ENCODE peak calls at places on chromosomes 13 and 19, in four cellular contexts. One of them, this sample, is unnamed.

GRCh38 chr19:54178581-54179261 is 5.8 kb upstream of the TMC4 start:
- DNase-seq in HCT116: no peak
- DNase-seq in H1: no peak
- DNase-seq in GM12878: no peak
- DNase-seq in this sample: no peak

GRCh38 chr13:40453666-40454030 is 212.8 kb downstream of the FOXO1 start:
- DNase-seq in HCT116: no peak
- DNase-seq in H1: no peak
- DNase-seq in GM12878: no peak
- DNase-seq in this sample: no peak

GRCh38 chr19:50209131-50209530 is 5.7 kb downstream of the MYH14 start:
- DNase-seq in HCT116: no peak
- DNase-seq in H1: no peak
- DNase-seq in GM12878: no peak
- DNase-seq in this sample: no peak

GRCh38 chr13:76189882-76190519 is 553.9 kb downstream of the LMO7 start:
- DNase-seq in HCT116: no peak
- DNase-seq in H1: no peak
- DNase-seq in GM12878: no peak
- DNase-seq in this sample: no peak

GRCh38 chr13:73703606-73704005 is 430.6 kb downstream of the KLF12 start:
- DNase-seq in HCT116: no peak
- DNase-seq in H1: no peak
- DNase-seq in GM12878: no peak
- DNase-seq in this sample: no peak

GRCh38 chr13:104592127-104592526 is 1525.9 kb upstream of the SLC10A2 start:
- DNase-seq in HCT116: peak; percentile 16
- DNase-seq in H1: no peak
- DNase-seq in GM12878: no peak
- DNase-seq in this sample: peak; percentile 76

GRCh38 chr19:44356383-44357111 is at the start of gene ZNF112:
- DNase-seq in HCT116: peak; percentile 90
- DNase-seq in H1: peak; percentile 79
- DNase-seq in GM12878: peak; percentile 11
- DNase-seq in this sample: peak; percentile 91

GRCh38 chr13:26558912-26559485 is 1.5 kb downstream of the WASF3 start:
- DNase-seq in HCT116: no peak
- DNase-seq in H1: no peak
- DNase-seq in GM12878: no peak
- DNase-seq in this sample: no peak

GRCh38 chr13:27920677-27921420 is 1.0 kb downstream of the PDX1 start:
- DNase-seq in HCT116: no peak
- DNase-seq in H1: no peak
- DNase-seq in GM12878: no peak
- DNase-seq in this sample: peak; percentile 6

GRCh38 chr13:60583911-60584753 is 187.1 kb downstream of the TDRD3 start:
- DNase-seq in HCT116: no peak
- DNase-seq in H1: peak; percentile 84
- DNase-seq in GM12878: no peak
- DNase-seq in this sample: peak; percentile 73

GRCh38 chr13:107348931-107349330 is 781.0 kb upstream of the ARGLU1 start:
- DNase-seq in HCT116: no peak
- DNase-seq in H1: no peak
- DNase-seq in GM12878: no peak
- DNase-seq in this sample: peak; percentile 70

GRCh38 chr13:110546933-110547332 is 14.6 kb downstream of the RAB20 start:
- DNase-seq in HCT116: peak; percentile 84
- DNase-seq in H1: no peak
- DNase-seq in GM12878: no peak
- DNase-seq in this sample: peak; percentile 89

GRCh38 chr19:21841081-21841783 is 5.2 kb upstream of the ZNF43 start:
- DNase-seq in HCT116: no peak
- DNase-seq in H1: no peak
- DNase-seq in GM12878: no peak
- DNase-seq in this sample: no peak

GRCh38 chr13:40215747-40216146 is 450.7 kb downstream of the FOXO1 start:
- DNase-seq in HCT116: no peak
- DNase-seq in H1: no peak
- DNase-seq in GM12878: no peak
- DNase-seq in this sample: no peak

GRCh38 chr13:65789815-65790214 is 1440.3 kb downstream of the PCDH9 start:
- DNase-seq in HCT116: no peak
- DNase-seq in H1: no peak
- DNase-seq in GM12878: no peak
- DNase-seq in this sample: peak; percentile 59

GRCh38 chr13:88063741-88064140 is 392.6 kb downstream of the SLITRK5 start:
- DNase-seq in HCT116: no peak
- DNase-seq in H1: no peak
- DNase-seq in GM12878: no peak
- DNase-seq in this sample: no peak

GRCh38 chr13:27455331-27455855 is 5.0 kb upstream of the MTIF3 start:
- DNase-seq in HCT116: no peak
- DNase-seq in H1: no peak
- DNase-seq in GM12878: no peak
- DNase-seq in this sample: no peak

GRCh38 chr19:17234911-17235617 is 9.0 kb downstream of the OCEL1 start:
- DNase-seq in HCT116: no peak
- DNase-seq in H1: no peak
- DNase-seq in GM12878: no peak
- DNase-seq in this sample: peak; percentile 38

DNA sequence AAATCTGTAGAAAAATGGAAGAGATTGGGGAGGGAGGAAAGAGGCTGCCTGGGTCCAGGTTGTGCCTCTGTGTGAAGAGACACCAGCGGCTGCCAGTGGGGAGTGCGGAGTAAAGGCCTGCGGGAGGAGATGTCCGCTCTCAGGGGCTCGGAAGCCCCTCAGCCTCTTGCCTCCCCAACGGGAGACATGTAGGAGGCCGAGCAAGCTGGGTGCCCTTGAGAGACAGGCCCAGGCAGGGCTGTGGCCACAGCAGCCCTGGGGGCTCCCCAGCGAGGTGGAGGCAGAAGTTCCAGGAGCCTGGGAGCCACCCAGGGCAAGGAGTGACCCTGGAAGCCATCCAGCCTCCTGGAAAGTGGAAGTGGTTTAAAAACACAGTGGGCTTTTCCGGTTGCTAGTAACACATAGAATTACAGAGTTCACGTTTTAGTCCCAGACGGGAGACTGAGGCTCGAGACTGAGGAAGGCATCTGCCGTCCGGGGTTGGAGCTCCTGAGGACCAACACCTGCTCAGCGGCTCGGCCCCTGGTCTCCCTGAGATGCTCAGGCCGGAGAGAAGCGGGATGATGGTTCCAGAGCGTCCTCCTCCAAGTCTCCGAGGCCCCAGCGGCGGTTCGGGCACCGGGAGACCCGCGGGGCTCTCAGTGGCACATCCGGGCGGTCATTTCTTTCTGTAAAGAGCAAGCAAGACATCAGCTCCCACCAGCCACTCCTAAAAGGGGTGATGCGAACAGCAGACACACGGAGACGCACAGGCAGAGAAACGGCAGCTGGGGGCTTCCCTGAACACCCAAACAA is 21.9 kb upstream of the MKNK2 start:
- DNase-seq in HCT116: no peak
- DNase-seq in H1: no peak
- DNase-seq in GM12878: no peak
- DNase-seq in this sample: no peak
- H3K36me3 ChIP-seq in HCT116: peaks cover 3% of the 10 kb centered on the region
- H3K36me3 ChIP-seq in H1: no peaks in the 10 kb centered on the region
- H3K36me3 ChIP-seq in GM12878: peaks cover 41% of the 10 kb centered on the region
- H3K36me3 ChIP-seq in this sample: peaks cover 50% of the 10 kb centered on the region

DNA sequence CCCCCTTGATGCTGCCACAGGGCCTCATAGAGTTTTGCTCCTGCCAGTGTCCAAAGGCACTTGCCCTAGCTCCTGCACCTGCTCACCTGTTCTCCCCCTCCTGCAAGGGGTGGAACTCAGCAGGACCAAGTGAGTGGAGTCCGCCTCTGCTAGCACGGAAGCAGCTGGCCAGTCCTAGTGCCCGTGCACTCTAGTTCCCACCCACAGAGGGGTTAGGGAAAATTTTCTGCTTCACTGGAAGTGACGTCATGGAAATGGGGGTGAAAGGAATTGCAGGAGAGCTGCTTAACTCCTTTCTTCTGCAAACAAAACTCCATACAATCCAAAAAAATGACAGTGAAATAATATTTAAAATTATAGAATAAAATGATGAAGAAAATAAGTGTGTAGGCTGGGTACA is 609.7 kb upstream of the SLITRK1 start:
- DNase-seq in HCT116: no peak
- DNase-seq in H1: no peak
- DNase-seq in GM12878: no peak
- DNase-seq in this sample: no peak
- TF ChIP-seq CEBPB in HCT116: no peak
- TF ChIP-seq CEBPB in H1: no peak
- TF ChIP-seq CEBPB in GM12878: no peak
- TF ChIP-seq CEBPB in this sample: no peak

DNA sequence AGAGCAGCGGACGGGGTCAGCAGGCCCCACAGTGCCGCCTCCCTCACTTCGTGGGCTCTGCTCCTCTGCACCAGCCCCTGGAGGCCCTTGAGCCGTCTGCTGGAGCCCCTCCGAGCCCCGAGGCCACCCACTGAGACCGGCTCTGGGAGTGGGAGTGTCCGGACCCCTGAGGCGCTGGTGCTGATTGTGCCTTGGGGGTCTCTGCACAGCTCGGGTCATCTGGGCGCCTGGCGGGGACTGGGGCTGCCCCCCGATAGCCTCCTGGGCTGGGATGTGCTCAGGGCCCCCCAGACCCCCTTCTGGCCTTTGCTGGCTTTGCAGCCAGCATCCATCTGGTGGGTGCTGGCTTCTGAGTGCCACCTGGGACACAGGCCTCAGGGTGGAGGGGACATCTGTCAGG is 15.4 kb downstream of the CBARP start:
- DNase-seq in HCT116: no peak
- DNase-seq in H1: no peak
- DNase-seq in GM12878: no peak
- DNase-seq in this sample: no peak
- H3K36me3 ChIP-seq in HCT116: peaks cover 2% of the 10 kb centered on the region
- H3K36me3 ChIP-seq in H1: no peaks in the 10 kb centered on the region
- H3K36me3 ChIP-seq in GM12878: peaks cover 24% of the 10 kb centered on the region
- H3K36me3 ChIP-seq in this sample: peaks cover 48% of the 10 kb centered on the region

GRCh38 chr13:68667863-68668262 is 1437.7 kb upstream of the PCDH9 start:
- DNase-seq in HCT116: no peak
- DNase-seq in H1: no peak
- DNase-seq in GM12878: no peak
- DNase-seq in this sample: no peak
- TF ChIP-seq CEBPB in HCT116: no peak
- TF ChIP-seq CEBPB in H1: no peak
- TF ChIP-seq CEBPB in GM12878: no peak
- TF ChIP-seq CEBPB in this sample: no peak

DNA sequence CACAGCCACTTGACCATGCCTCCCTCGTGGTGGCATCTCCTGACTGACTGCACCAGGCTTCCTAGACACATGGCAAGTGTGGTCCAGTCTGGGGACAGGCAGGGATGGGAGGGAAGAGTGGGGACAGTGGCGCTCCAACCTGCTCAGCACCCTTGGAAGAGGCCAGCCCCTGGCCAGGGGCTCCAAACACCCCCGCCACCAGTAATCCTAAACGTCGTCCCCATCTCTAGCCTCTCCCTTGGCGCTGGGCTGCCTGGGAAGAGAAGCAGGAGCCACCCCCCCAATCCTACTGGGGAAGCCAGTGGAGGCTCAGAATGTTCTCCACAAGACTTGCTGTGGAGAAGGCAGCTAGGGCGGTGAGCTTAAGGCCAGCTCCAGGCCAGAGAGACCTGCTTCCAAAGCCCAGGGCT is 2.7 kb downstream of the RPL36 start:
- DNase-seq in HCT116: no peak
- DNase-seq in H1: no peak
- DNase-seq in GM12878: no peak
- DNase-seq in this sample: no peak
- H3K36me3 ChIP-seq in HCT116: peaks cover 13% of the 10 kb centered on the region
- H3K36me3 ChIP-seq in H1: peaks cover 52% of the 10 kb centered on the region
- H3K36me3 ChIP-seq in GM12878: peaks cover 53% of the 10 kb centered on the region
- H3K36me3 ChIP-seq in this sample: peaks cover 62% of the 10 kb centered on the region

GRCh38 chr13:99340638-99341037 is 33.4 kb upstream of the GPR183 start:
- DNase-seq in HCT116: no peak
- DNase-seq in H1: no peak
- DNase-seq in GM12878: no peak
- DNase-seq in this sample: no peak

GRCh38 chr13:99342723-99343315 is 35.6 kb upstream of the GPR183 start:
- DNase-seq in HCT116: no peak
- DNase-seq in H1: no peak
- DNase-seq in GM12878: no peak
- DNase-seq in this sample: no peak

GRCh38 chr13:99339230-99339721 is 32.1 kb upstream of the GPR183 start:
- DNase-seq in HCT116: no peak
- DNase-seq in H1: no peak
- DNase-seq in GM12878: no peak
- DNase-seq in this sample: no peak

GRCh38 chr13:99341969-99342722 is 34.9 kb upstream of the GPR183 start:
- DNase-seq in HCT116: no peak
- DNase-seq in H1: no peak
- DNase-seq in GM12878: no peak
- DNase-seq in this sample: no peak

DNA sequence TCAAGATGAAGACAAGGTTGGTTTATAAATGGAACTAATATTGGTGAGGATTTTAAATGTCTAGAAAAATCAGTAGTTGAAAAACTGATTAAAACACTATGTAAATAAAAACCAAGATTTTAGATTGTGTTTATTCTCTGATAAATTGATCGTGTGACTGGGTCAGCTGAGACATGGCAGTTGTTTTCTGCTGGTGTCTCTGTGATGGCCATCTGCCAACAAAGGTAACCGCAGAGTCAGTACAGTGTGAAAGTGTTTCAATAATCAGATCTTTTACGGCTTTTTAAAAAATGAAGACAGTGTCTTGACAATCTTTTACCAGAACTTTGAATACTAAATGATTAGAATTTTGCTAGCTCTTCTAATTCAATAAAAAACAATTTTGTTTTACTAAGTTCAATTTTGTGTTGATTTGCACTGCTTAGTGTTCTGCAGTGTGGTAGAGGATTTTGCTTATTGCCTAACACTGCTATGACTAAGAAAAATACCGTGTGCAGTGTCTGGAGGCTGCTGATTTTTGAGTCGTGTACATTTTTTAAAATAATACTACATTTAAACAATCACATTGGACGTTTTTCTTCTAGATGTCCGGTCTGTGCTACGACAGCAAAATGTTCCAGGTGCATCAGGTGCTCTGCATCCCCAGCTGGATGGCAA is 32.7 kb upstream of the GPR183 start:
- DNase-seq in HCT116: no peak
- DNase-seq in H1: no peak
- DNase-seq in GM12878: no peak
- DNase-seq in this sample: peak; percentile 72
- TF ChIP-seq CEBPB in HCT116: no peak
- TF ChIP-seq CEBPB in H1: no peak
- TF ChIP-seq CEBPB in GM12878: no peak
- TF ChIP-seq CEBPB in this sample: peak; percentile 95